ENCODE peak calls at places on chromosomes 5 and 9, in seven cellular contexts. One of them, this sample, is unnamed. For H3K9me3, the result is how much of the 10 kb centered on the place peaks cover.

GRCh38 chr5:148469446-148470062 is 85.8 kb downstream of the FBXO38 start:
- DNase-seq in CD4-positive, CD25-positive, alpha-beta regulatory T cell: no peak
- DNase-seq in esophagus squamous epithelium: no peak
- DNase-seq in H9: no peak
- DNase-seq in uterus: no peak
- DNase-seq in Karpas-422: no peak
- DNase-seq in upper lobe of right lung: no peak
- DNase-seq in this sample: no peak

GRCh38 chr9:94269264-94269663 is 10.2 kb downstream of the ZNF169 start:
- DNase-seq in CD4-positive, CD25-positive, alpha-beta regulatory T cell: no peak
- DNase-seq in esophagus squamous epithelium: no peak
- DNase-seq in H9: no peak
- DNase-seq in uterus: no peak
- DNase-seq in Karpas-422: no peak
- DNase-seq in upper lobe of right lung: no peak
- DNase-seq in this sample: no peak

GRCh38 chr5:159056201-159056600 is 43.5 kb downstream of the EBF1 start:
- DNase-seq in CD4-positive, CD25-positive, alpha-beta regulatory T cell: no peak
- DNase-seq in esophagus squamous epithelium: no peak
- DNase-seq in H9: no peak
- DNase-seq in uterus: no peak
- DNase-seq in Karpas-422: peak
- DNase-seq in upper lobe of right lung: no peak
- DNase-seq in this sample: no peak

GRCh38 chr5:98108497-98108896 is 665.0 kb upstream of the RGMB start:
- DNase-seq in CD4-positive, CD25-positive, alpha-beta regulatory T cell: no peak
- DNase-seq in esophagus squamous epithelium: no peak
- DNase-seq in H9: no peak
- DNase-seq in uterus: no peak
- DNase-seq in Karpas-422: no peak
- DNase-seq in upper lobe of right lung: no peak
- DNase-seq in this sample: no peak

GRCh38 chr9:137865581-137866145 is 11.9 kb upstream of the CACNA1B start:
- DNase-seq in CD4-positive, CD25-positive, alpha-beta regulatory T cell: no peak
- DNase-seq in esophagus squamous epithelium: no peak
- DNase-seq in H9: no peak
- DNase-seq in uterus: no peak
- DNase-seq in Karpas-422: no peak
- DNase-seq in upper lobe of right lung: no peak
- DNase-seq in this sample: no peak

GRCh38 chr5:14842117-14842516 is 29.5 kb downstream of the ANKH start:
- DNase-seq in CD4-positive, CD25-positive, alpha-beta regulatory T cell: no peak
- DNase-seq in esophagus squamous epithelium: no peak
- DNase-seq in H9: no peak
- DNase-seq in uterus: no peak
- DNase-seq in Karpas-422: no peak
- DNase-seq in upper lobe of right lung: no peak
- DNase-seq in this sample: no peak

GRCh38 chr5:150649108-150649827 is 8.8 kb downstream of the SYNPO start:
- DNase-seq in CD4-positive, CD25-positive, alpha-beta regulatory T cell: no peak
- DNase-seq in esophagus squamous epithelium: no peak
- DNase-seq in H9: no peak
- DNase-seq in uterus: no peak
- DNase-seq in Karpas-422: no peak
- DNase-seq in upper lobe of right lung: no peak
- DNase-seq in this sample: peak

GRCh38 chr9:98291775-98292174 is 36.3 kb upstream of the TBC1D2 start:
- DNase-seq in CD4-positive, CD25-positive, alpha-beta regulatory T cell: no peak
- DNase-seq in esophagus squamous epithelium: no peak
- DNase-seq in H9: no peak
- DNase-seq in uterus: no peak
- DNase-seq in Karpas-422: no peak
- DNase-seq in upper lobe of right lung: no peak
- DNase-seq in this sample: no peak

GRCh38 chr9:73583590-73583989 is 431.9 kb downstream of the ANXA1 start:
- DNase-seq in CD4-positive, CD25-positive, alpha-beta regulatory T cell: no peak
- DNase-seq in esophagus squamous epithelium: no peak
- DNase-seq in H9: no peak
- DNase-seq in uterus: no peak
- DNase-seq in Karpas-422: no peak
- DNase-seq in upper lobe of right lung: no peak
- DNase-seq in this sample: no peak

GRCh38 chr5:177428574-177429217 is 2.2 kb downstream of the GRK6 start:
- DNase-seq in CD4-positive, CD25-positive, alpha-beta regulatory T cell: no peak
- DNase-seq in esophagus squamous epithelium: no peak
- DNase-seq in H9: no peak
- DNase-seq in uterus: no peak
- DNase-seq in Karpas-422: no peak
- DNase-seq in upper lobe of right lung: peak
- DNase-seq in this sample: no peak

GRCh38 chr9:124202447-124202971 is 55.2 kb upstream of the NEK6 start:
- DNase-seq in CD4-positive, CD25-positive, alpha-beta regulatory T cell: peak
- DNase-seq in esophagus squamous epithelium: no peak
- DNase-seq in H9: no peak
- DNase-seq in uterus: no peak
- DNase-seq in Karpas-422: peak
- DNase-seq in upper lobe of right lung: peak
- DNase-seq in this sample: no peak

GRCh38 chr5:143662020-143662419 is 149.9 kb upstream of the HMHB1 start:
- DNase-seq in CD4-positive, CD25-positive, alpha-beta regulatory T cell: no peak
- DNase-seq in esophagus squamous epithelium: no peak
- DNase-seq in H9: no peak
- DNase-seq in uterus: no peak
- DNase-seq in Karpas-422: no peak
- DNase-seq in upper lobe of right lung: no peak
- DNase-seq in this sample: no peak

GRCh38 chr9:37026936-37027581 is 7.0 kb downstream of the PAX5 start:
- DNase-seq in CD4-positive, CD25-positive, alpha-beta regulatory T cell: no peak
- DNase-seq in esophagus squamous epithelium: no peak
- DNase-seq in H9: peak
- DNase-seq in uterus: no peak
- DNase-seq in Karpas-422: peak
- DNase-seq in upper lobe of right lung: no peak
- DNase-seq in this sample: no peak

GRCh38 chr5:119120893-119121292 is 50.0 kb downstream of the DMXL1 start:
- DNase-seq in CD4-positive, CD25-positive, alpha-beta regulatory T cell: no peak
- DNase-seq in esophagus squamous epithelium: no peak
- DNase-seq in H9: no peak
- DNase-seq in uterus: no peak
- DNase-seq in Karpas-422: no peak
- DNase-seq in upper lobe of right lung: no peak
- DNase-seq in this sample: no peak

GRCh38 chr9:70108181-70108580 is 64.5 kb downstream of the MAMDC2 start:
- DNase-seq in CD4-positive, CD25-positive, alpha-beta regulatory T cell: no peak
- DNase-seq in esophagus squamous epithelium: no peak
- DNase-seq in H9: no peak
- DNase-seq in uterus: no peak
- DNase-seq in Karpas-422: no peak
- DNase-seq in upper lobe of right lung: no peak
- DNase-seq in this sample: no peak

GRCh38 chr9:82645591-82645990 is 417.4 kb downstream of the RASEF start:
- DNase-seq in CD4-positive, CD25-positive, alpha-beta regulatory T cell: no peak
- DNase-seq in esophagus squamous epithelium: no peak
- DNase-seq in H9: no peak
- DNase-seq in uterus: no peak
- DNase-seq in Karpas-422: no peak
- DNase-seq in upper lobe of right lung: no peak
- DNase-seq in this sample: no peak

GRCh38 chr9:27836661-27837401 is 263.6 kb upstream of the C9orf72 start:
- DNase-seq in CD4-positive, CD25-positive, alpha-beta regulatory T cell: no peak
- DNase-seq in esophagus squamous epithelium: no peak
- DNase-seq in H9: no peak
- DNase-seq in uterus: no peak
- DNase-seq in Karpas-422: no peak
- DNase-seq in upper lobe of right lung: no peak
- DNase-seq in this sample: no peak

GRCh38 chr5:138111937-138112336 is 27.3 kb downstream of the NME5 start:
- DNase-seq in CD4-positive, CD25-positive, alpha-beta regulatory T cell: no peak
- DNase-seq in esophagus squamous epithelium: no peak
- DNase-seq in H9: no peak
- DNase-seq in uterus: no peak
- DNase-seq in Karpas-422: no peak
- DNase-seq in upper lobe of right lung: no peak
- DNase-seq in this sample: no peak

GRCh38 chr5:172044631-172045314 is 38.3 kb upstream of the FBXW11 start:
- DNase-seq in CD4-positive, CD25-positive, alpha-beta regulatory T cell: no peak
- DNase-seq in esophagus squamous epithelium: no peak
- DNase-seq in H9: peak
- DNase-seq in uterus: no peak
- DNase-seq in Karpas-422: peak
- DNase-seq in upper lobe of right lung: no peak
- DNase-seq in this sample: no peak

GRCh38 chr9:133715866-133716563 is 22.1 kb downstream of the SARDH start:
- DNase-seq in CD4-positive, CD25-positive, alpha-beta regulatory T cell: no peak
- DNase-seq in esophagus squamous epithelium: no peak
- DNase-seq in H9: peak
- DNase-seq in uterus: peak
- DNase-seq in Karpas-422: peak
- DNase-seq in upper lobe of right lung: peak
- DNase-seq in this sample: peak

GRCh38 chr5:116763987-116764866 is 189.6 kb upstream of the SEMA6A start:
- DNase-seq in CD4-positive, CD25-positive, alpha-beta regulatory T cell: no peak
- DNase-seq in esophagus squamous epithelium: no peak
- DNase-seq in H9: no peak
- DNase-seq in uterus: no peak
- DNase-seq in Karpas-422: no peak
- DNase-seq in upper lobe of right lung: no peak
- DNase-seq in this sample: no peak

GRCh38 chr9:137740311-137740710 is 121.5 kb downstream of the EHMT1 start:
- DNase-seq in CD4-positive, CD25-positive, alpha-beta regulatory T cell: no peak
- DNase-seq in esophagus squamous epithelium: no peak
- DNase-seq in H9: no peak
- DNase-seq in uterus: peak
- DNase-seq in Karpas-422: no peak
- DNase-seq in upper lobe of right lung: no peak
- DNase-seq in this sample: no peak

GRCh38 chr5:95715799-95716461 is 15.2 kb upstream of the RHOBTB3 start:
- DNase-seq in CD4-positive, CD25-positive, alpha-beta regulatory T cell: no peak
- DNase-seq in esophagus squamous epithelium: no peak
- DNase-seq in H9: no peak
- DNase-seq in uterus: no peak
- DNase-seq in Karpas-422: no peak
- DNase-seq in upper lobe of right lung: no peak
- DNase-seq in this sample: no peak

GRCh38 chr5:180056153-180056552 is 15.4 kb downstream of the RNF130 start:
- DNase-seq in CD4-positive, CD25-positive, alpha-beta regulatory T cell: no peak
- DNase-seq in esophagus squamous epithelium: no peak
- DNase-seq in H9: no peak
- DNase-seq in uterus: no peak
- DNase-seq in Karpas-422: no peak
- DNase-seq in upper lobe of right lung: no peak
- DNase-seq in this sample: no peak
- H3K9me3 ChIP-seq in CD4-positive, CD25-positive, alpha-beta regulatory T cell: under half
- H3K9me3 ChIP-seq in esophagus squamous epithelium: under half
- H3K9me3 ChIP-seq in H9: under half
- H3K9me3 ChIP-seq in uterus: under half
- H3K9me3 ChIP-seq in Karpas-422: under half
- H3K9me3 ChIP-seq in upper lobe of right lung: under half
- H3K9me3 ChIP-seq in this sample: under half

DNA sequence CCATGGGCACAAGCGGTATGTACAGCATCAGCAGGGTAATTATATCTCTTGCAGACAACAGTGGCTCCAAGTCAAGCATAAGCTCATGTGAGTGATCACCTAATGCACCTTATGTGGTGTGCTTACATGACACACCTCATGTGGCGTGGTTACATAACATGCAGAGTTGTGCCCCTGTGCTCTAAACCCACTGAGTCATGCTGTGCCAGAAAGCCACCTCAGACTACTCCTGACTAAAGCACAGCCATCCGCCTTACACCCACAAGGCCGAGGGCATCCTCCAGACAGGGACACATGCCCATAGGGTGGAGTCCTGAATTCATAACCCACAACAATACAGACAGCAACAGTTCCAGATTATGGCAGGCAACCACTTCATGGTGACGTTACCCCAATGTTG is 163.7 kb upstream of the SLC30A5 start:
- DNase-seq in CD4-positive, CD25-positive, alpha-beta regulatory T cell: no peak
- DNase-seq in esophagus squamous epithelium: no peak
- DNase-seq in H9: no peak
- DNase-seq in uterus: no peak
- DNase-seq in Karpas-422: no peak
- DNase-seq in upper lobe of right lung: no peak
- DNase-seq in this sample: no peak
- H3K9me3 ChIP-seq in CD4-positive, CD25-positive, alpha-beta regulatory T cell: under half
- H3K9me3 ChIP-seq in esophagus squamous epithelium: under half
- H3K9me3 ChIP-seq in H9: under half
- H3K9me3 ChIP-seq in uterus: under half
- H3K9me3 ChIP-seq in Karpas-422: under half
- H3K9me3 ChIP-seq in upper lobe of right lung: under half
- H3K9me3 ChIP-seq in this sample: under half

GRCh38 chr9:65411901-65412300 is 126.9 kb upstream of the FOXD4L5 start:
- DNase-seq in CD4-positive, CD25-positive, alpha-beta regulatory T cell: no peak
- DNase-seq in esophagus squamous epithelium: no peak
- DNase-seq in H9: no peak
- DNase-seq in uterus: no peak
- DNase-seq in Karpas-422: no peak
- DNase-seq in upper lobe of right lung: peak
- DNase-seq in this sample: no peak

GRCh38 chr9:65409471-65409980 is 124.5 kb upstream of the FOXD4L5 start:
- DNase-seq in CD4-positive, CD25-positive, alpha-beta regulatory T cell: no peak
- DNase-seq in esophagus squamous epithelium: no peak
- DNase-seq in H9: no peak
- DNase-seq in uterus: no peak
- DNase-seq in Karpas-422: no peak
- DNase-seq in upper lobe of right lung: peak
- DNase-seq in this sample: no peak

GRCh38 chr9:65411336-65411735 is 126.3 kb upstream of the FOXD4L5 start:
- DNase-seq in CD4-positive, CD25-positive, alpha-beta regulatory T cell: no peak
- DNase-seq in esophagus squamous epithelium: no peak
- DNase-seq in H9: no peak
- DNase-seq in uterus: no peak
- DNase-seq in Karpas-422: no peak
- DNase-seq in upper lobe of right lung: no peak
- DNase-seq in this sample: no peak

GRCh38 chr9:65405253-65405652 is 120.2 kb upstream of the FOXD4L5 start:
- DNase-seq in CD4-positive, CD25-positive, alpha-beta regulatory T cell: no peak
- DNase-seq in esophagus squamous epithelium: no peak
- DNase-seq in H9: no peak
- DNase-seq in uterus: no peak
- DNase-seq in Karpas-422: no peak
- DNase-seq in upper lobe of right lung: peak
- DNase-seq in this sample: no peak

GRCh38 chr9:65410926-65411325 is 125.9 kb upstream of the FOXD4L5 start:
- DNase-seq in CD4-positive, CD25-positive, alpha-beta regulatory T cell: no peak
- DNase-seq in esophagus squamous epithelium: no peak
- DNase-seq in H9: no peak
- DNase-seq in uterus: no peak
- DNase-seq in Karpas-422: no peak
- DNase-seq in upper lobe of right lung: peak
- DNase-seq in this sample: no peak
- H3K9me3 ChIP-seq in CD4-positive, CD25-positive, alpha-beta regulatory T cell: under half
- H3K9me3 ChIP-seq in esophagus squamous epithelium: under half
- H3K9me3 ChIP-seq in H9: half or more
- H3K9me3 ChIP-seq in uterus: under half
- H3K9me3 ChIP-seq in Karpas-422: under half
- H3K9me3 ChIP-seq in upper lobe of right lung: under half
- H3K9me3 ChIP-seq in this sample: under half

DNA sequence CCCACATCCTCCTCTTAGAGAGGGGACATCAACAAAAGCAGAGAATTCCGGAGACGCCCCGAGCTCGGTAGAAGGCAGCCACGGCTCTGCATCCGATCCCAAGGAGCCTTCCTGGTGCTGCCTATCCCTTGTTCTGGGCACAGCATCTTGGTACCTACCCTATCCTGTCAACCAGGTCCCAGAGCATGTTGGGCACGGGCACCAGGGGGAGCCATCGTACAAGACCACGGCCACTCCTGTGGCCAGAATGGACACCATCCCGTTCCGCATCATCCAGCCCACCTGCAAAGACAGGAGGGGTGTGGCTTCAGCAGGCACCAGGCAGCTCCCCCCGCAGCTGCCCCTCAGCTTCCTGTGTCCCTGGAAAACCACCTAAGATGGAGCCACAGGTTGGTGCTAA is 62.7 kb upstream of the ZNF354A start:
- DNase-seq in CD4-positive, CD25-positive, alpha-beta regulatory T cell: no peak
- DNase-seq in esophagus squamous epithelium: no peak
- DNase-seq in H9: peak
- DNase-seq in uterus: no peak
- DNase-seq in Karpas-422: peak
- DNase-seq in upper lobe of right lung: peak
- DNase-seq in this sample: no peak
- H3K9me3 ChIP-seq in CD4-positive, CD25-positive, alpha-beta regulatory T cell: under half
- H3K9me3 ChIP-seq in esophagus squamous epithelium: under half
- H3K9me3 ChIP-seq in H9: under half
- H3K9me3 ChIP-seq in uterus: under half
- H3K9me3 ChIP-seq in Karpas-422: under half
- H3K9me3 ChIP-seq in upper lobe of right lung: under half
- H3K9me3 ChIP-seq in this sample: under half